ENCODE peak calls at places on chromosome 13, in five cellular contexts. O, A, Q, I and D are unnamed samples.

GRCh38 chr13:109157275-109157674 is 527.9 kb downstream of the MYO16 start:
- DNase-seq in O (no peak), A (no peak), Q (no peak), I (no peak), D (no peak)

GRCh38 chr13:50203256-50204083 is 188.2 kb downstream of the KCNRG start:
- DNase-seq in O (no peak), A (no peak), Q (no peak), I (no peak), D (no peak)

GRCh38 chr13:46613409-46614049 is 60.6 kb downstream of the LRCH1 start:
- DNase-seq in O (no peak), A (no peak), Q (no peak), I (no peak), D (no peak)

GRCh38 chr13:79309690-79310089 is 96.4 kb downstream of the RBM26 start:
- DNase-seq in O (no peak), A (no peak), Q (no peak), I (no peak), D (no peak)

GRCh38 chr13:101292711-101293110 is 123.6 kb downstream of the NALCN start:
- DNase-seq in O (no peak), A (no peak), Q (no peak), I (no peak), D (no peak)

GRCh38 chr13:95494082-95494681 is 58.3 kb upstream of the CLDN10 start:
- DNase-seq in O (no peak), A (peak; percentile 44), Q (peak; percentile 16), I (no peak), D (no peak)

GRCh38 chr13:37870895-37871550 is 1.5 kb upstream of the TRPC4 start:
- DNase-seq in O (no peak), A (peak; percentile 4), Q (no peak), I (no peak), D (no peak)

GRCh38 chr13:107209811-107210210 is 641.9 kb upstream of the ARGLU1 start:
- DNase-seq in O (no peak), A (no peak), Q (no peak), I (no peak), D (no peak)